ENCODE peak calls at places on chromosomes 13 and 19, in five cellular contexts. B, V, Q, K and W are unnamed samples.

GRCh38 chr13:110307697-110308376 is 753 bp downstream of the COL4A2 start:
- DNase-seq in K (no peak), V (peak), Q (no peak), B (peak), W (peak)

GRCh38 chr13:51221674-51222509 is at the start of gene FAM124A:
- DNase-seq in B (peak), V (peak), K (peak), Q (no peak), W (no peak)

GRCh38 chr13:61370520-61370919 is 45.1 kb downstream of the PCDH20 start:
- DNase-seq in K (no peak), Q (no peak), V (no peak), B (no peak), W (no peak)

GRCh38 chr19:4365791-4366665 is 22.7 kb downstream of the MPND start:
- DNase-seq in Q (no peak), V (no peak), B (no peak), K (no peak), W (no peak)

GRCh38 chr19:27733551-27734266 is 1479.2 kb downstream of the UQCRFS1 start:
- DNase-seq in B (no peak), V (no peak), Q (no peak), K (no peak), W (no peak)

GRCh38 chr13:49580980-49581680 is 4.2 kb downstream of the RCBTB1 start:
- DNase-seq in Q (no peak), V (no peak), K (no peak), B (no peak), W (no peak)

GRCh38 chr19:38793186-38793585 is 4.2 kb downstream of the LGALS7B start:
- DNase-seq in B (no peak), V (peak), Q (no peak), K (no peak), W (no peak)

GRCh38 chr19:10114651-10115391 is 3.3 kb downstream of the P2RY11 start:
- DNase-seq in K (no peak), B (peak), Q (no peak), V (no peak), W (no peak)

GRCh38 chr13:40059540-40060232 is 404.2 kb downstream of the COG6 start:
- DNase-seq in B (no peak), V (no peak), Q (no peak), K (no peak), W (peak)

GRCh38 chr19:33427801-33428626 is 54.5 kb downstream of the CEBPG start:
- DNase-seq in K (no peak), Q (no peak), B (peak), V (no peak), W (no peak)

GRCh38 chr19:41441321-41441945 is 1.5 kb upstream of the ERICH4 start:
- DNase-seq in B (no peak), V (no peak), Q (no peak), K (no peak), W (no peak)

GRCh38 chr13:29993716-29994488 is 143.5 kb upstream of the UBL3 start:
- DNase-seq in K (peak), V (no peak), Q (no peak), B (no peak), W (no peak)

GRCh38 chr19:35693835-35694599 is 10.3 kb upstream of the ZBTB32 start:
- DNase-seq in K (peak), V (peak), B (peak), Q (peak), W (peak)

GRCh38 chr19:2032296-2032941 is 16.9 kb upstream of the BTBD2 start:
- DNase-seq in V (peak), K (peak), B (peak), Q (peak), W (no peak)